ENCODE peak calls at places on chromosomes 1 and 21, in five cellular contexts. T, E, L, W and B are unnamed samples.

GRCh38 chr1:50929376-50929958 is 30.6 kb downstream of the FAF1 start:
- DNase-seq in T (no peak), E (peak; percentile 2), L (peak; percentile 69), W (peak; percentile 61), B (no peak)

GRCh38 chr21:46005481-46005881 is 23.9 kb downstream of the COL6A1 start:
- DNase-seq in E (no peak), T (peak; percentile 35), W (no peak), L (no peak), B (no peak)

GRCh38 chr1:241356519-241357365 is at the start of gene RGS7:
- DNase-seq in W (peak; percentile 44), E (peak; percentile 70), T (peak; percentile 53), L (peak; percentile 55), B (no peak)

GRCh38 chr1:49060766-49061165 is 284.1 kb upstream of the BEND5 start:
- DNase-seq in E (no peak), W (no peak), L (peak; percentile 70), T (no peak), B (no peak)

GRCh38 chr1:109151146-109151545 is 37.2 kb downstream of the ELAPOR1 start:
- DNase-seq in E (peak; percentile 56), W (peak; percentile 64), L (peak; percentile 67), T (no peak), B (no peak)

GRCh38 chr1:163290025-163290610 is 31.6 kb upstream of the NUF2 start:
- DNase-seq in L (peak; percentile 89), W (peak; percentile 78), T (no peak), E (peak; percentile 23), B (peak; percentile 92)

GRCh38 chr1:28578696-28579218 is 13.3 kb upstream of the RAB42 start:
- DNase-seq in T (no peak), W (no peak), E (no peak), L (no peak), B (no peak)

GRCh38 chr1:49183489-49183888 is 406.8 kb upstream of the BEND5 start:
- DNase-seq in E (no peak), W (no peak), L (no peak), T (no peak), B (no peak)

GRCh38 chr1:31764307-31765040 is at the start of gene ADGRB2:
- DNase-seq in T (no peak), E (no peak), W (no peak), L (no peak), B (no peak)

GRCh38 chr1:44594871-44595735 is 79.2 kb downstream of the TMEM53 start:
- DNase-seq in W (peak; percentile 54), L (peak; percentile 62), E (no peak), T (peak; percentile 70), B (no peak)

GRCh38 chr1:94542088-94542671 is 621 bp upstream of the F3 start:
- DNase-seq in L (peak; percentile 34), W (peak; percentile 89), T (no peak), E (peak; percentile 65), B (no peak)

GRCh38 chr21:45001134-45002095 is 61.6 kb downstream of the SLX9 start:
- DNase-seq in W (peak; percentile 48), L (peak; percentile 83), E (peak; percentile 76), T (peak; percentile 77), B (peak; percentile 40)

GRCh38 chr1:201597551-201598230 is 58.8 kb downstream of the NAV1 start:
- DNase-seq in E (no peak), L (no peak), T (peak; percentile 78), W (no peak), B (peak; percentile 100)

GRCh38 chr1:100090471-100090870 is 42.3 kb downstream of the SASS6 start:
- DNase-seq in L (no peak), E (no peak), W (no peak), T (no peak), B (no peak)

GRCh38 chr1:115507916-115508315 is 133.9 kb upstream of the VANGL1 start:
- DNase-seq in L (peak; percentile 66), E (no peak), T (no peak), W (no peak), B (no peak)

GRCh38 chr1:13516606-13517005 is 2.8 kb upstream of the LRRC38 start:
- DNase-seq in T (no peak), L (no peak), E (no peak), W (no peak), B (no peak)

GRCh38 chr1:13513063-13513884 is 529 bp downstream of the LRRC38 start:
- DNase-seq in T (no peak), W (no peak), E (no peak), L (no peak), B (no peak)

GRCh38 chr1:13512472-13512871 is 1.3 kb downstream of the LRRC38 start:
- DNase-seq in L (no peak), W (no peak), T (no peak), E (no peak), B (no peak)

GRCh38 chr1:13517193-13517812 is 3.5 kb upstream of the LRRC38 start:
- DNase-seq in E (no peak), T (no peak), W (peak; percentile 13), L (peak; percentile 12), B (no peak)

DNA sequence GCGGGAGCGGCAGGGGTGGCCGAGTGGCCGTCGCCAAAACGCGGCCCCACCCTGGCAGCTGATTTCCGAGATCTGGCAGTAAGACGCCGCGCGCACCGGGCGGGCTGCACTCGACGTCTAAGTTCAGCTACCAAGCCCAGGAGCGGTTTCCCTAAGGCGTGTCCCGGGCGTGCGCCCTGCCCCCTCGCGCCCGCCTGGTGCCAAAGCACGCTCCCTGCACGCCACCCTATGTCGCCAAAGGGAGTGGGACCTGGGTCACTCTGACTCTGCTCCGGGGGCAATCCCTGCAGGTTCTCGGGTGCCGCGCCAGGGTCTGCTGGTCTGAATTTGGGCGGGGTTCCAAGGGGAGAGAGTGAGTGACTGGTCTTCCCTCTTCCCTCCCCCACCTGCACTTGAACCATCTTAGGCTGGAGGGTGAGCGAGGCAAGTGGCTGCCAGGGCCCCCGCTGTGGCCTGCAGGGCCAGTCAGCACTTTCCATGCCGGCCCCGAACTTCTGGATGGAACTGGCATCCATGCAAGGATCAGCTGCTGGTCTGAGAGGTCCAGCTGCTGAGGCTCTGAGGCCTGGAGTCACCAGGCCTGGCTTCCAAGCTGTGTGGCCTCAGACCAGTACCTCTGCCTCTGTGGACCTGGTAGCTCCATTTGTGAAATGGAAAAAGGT is at the start of gene LRRC38:
- DNase-seq in L (no peak), T (no peak), E (no peak), W (no peak), B (no peak)
- TF ChIP-seq CTCF in L (no peak), T (no peak), E (no peak), W (no peak), B (peak; percentile 35)

DNA sequence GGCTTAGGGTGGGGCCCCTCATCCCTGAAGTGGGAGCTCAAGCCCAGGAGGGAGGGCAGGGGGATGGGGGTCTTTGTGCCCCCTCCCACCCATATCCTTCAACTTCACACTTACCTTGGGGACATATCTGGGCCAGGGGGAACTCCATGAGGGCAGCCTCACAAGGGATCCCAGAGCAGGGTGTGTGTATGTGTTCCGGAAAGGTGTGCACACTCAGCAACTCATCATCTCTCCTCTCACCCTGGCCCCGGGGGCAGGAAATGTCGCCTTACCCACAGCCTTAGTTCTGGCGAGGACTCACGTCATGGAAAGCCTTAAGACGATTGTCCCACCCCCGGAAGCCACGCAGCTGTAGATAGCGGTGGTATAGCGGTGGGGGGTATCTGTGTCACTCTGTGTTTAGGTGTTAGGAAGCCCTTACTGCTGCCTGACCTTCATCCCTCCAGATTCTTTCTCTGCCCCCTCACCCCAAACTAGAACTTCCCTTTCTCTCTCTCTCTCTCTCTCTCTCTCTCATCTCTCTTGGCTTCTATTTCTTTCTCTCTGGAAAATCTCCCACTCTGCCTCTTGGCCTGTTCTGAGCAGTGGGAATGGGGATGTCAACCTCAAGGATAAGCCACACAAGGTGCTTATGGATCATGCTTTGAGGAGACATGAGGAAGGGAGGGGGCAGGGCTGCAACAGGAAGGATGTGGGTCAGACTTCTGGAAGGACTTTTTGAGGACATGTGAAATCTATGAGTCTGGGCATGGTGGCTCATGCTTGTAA is at the start of gene SH2D2A:
- DNase-seq in E (no peak), W (peak; percentile 47), T (no peak), L (peak; percentile 72), B (no peak)
- H3K4me3 ChIP-seq in E (no peak within 1 kb of the TSS), W (no peak within 1 kb of the TSS), T (peak within 1 kb of the TSS; percentile 19), L (no peak within 1 kb of the TSS), B (no peak within 1 kb of the TSS)

GRCh38 chr1:92968138-92969032 is 7.1 kb upstream of the DIPK1A start:
- DNase-seq in W (peak; percentile 10), L (peak; percentile 6), T (no peak), E (no peak), B (no peak)
- TF ChIP-seq CTCF in W (peak; percentile 52), L (peak; percentile 68), T (no peak), E (peak; percentile 64), B (peak; percentile 67)

GRCh38 chr1:54885237-54885679 is 1.7 kb downstream of the DHCR24 start:
- DNase-seq in L (no peak), E (no peak), T (no peak), W (no peak), B (no peak)

GRCh38 chr1:54882483-54882882 is 4.5 kb downstream of the DHCR24 start:
- DNase-seq in E (no peak), L (no peak), W (no peak), T (no peak), B (peak; percentile 87)

GRCh38 chr1:54883349-54884102 is 3.5 kb downstream of the DHCR24 start:
- DNase-seq in L (peak; percentile 69), E (peak; percentile 52), W (peak; percentile 67), T (no peak), B (no peak)

GRCh38 chr1:54884768-54885167 is 2.2 kb downstream of the DHCR24 start:
- DNase-seq in L (no peak), W (no peak), T (no peak), E (no peak), B (no peak)

DNA sequence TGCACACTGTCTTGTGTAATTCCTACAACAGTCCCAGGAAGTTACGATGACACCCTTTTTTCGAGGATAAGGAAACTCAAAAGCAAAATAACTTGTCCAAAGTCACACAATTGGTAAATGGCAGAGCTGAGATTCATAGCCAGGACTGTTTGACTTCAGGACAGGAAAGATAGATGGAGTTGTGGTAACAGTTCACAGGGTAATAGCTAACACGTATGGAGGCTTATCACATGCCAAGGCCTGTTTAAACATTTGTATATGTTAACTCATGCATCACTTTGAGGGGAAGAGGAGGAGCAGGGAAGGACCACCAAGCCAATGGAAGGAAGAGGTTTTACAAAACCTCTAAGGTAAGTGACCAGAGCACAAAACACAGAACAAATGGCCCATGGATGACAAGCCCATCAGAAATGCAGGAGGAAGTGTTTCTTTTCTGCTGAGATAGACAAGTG is 2.8 kb downstream of the DHCR24 start:
- DNase-seq in E (peak; percentile 58), L (no peak), W (peak; percentile 59), T (no peak), B (no peak)
- H3K4me3 ChIP-seq in E (no peak overlapping the region), L (no peak overlapping the region), W (no peak overlapping the region), T (no peak overlapping the region), B (peak overlapping the region; percentile 81)

DNA sequence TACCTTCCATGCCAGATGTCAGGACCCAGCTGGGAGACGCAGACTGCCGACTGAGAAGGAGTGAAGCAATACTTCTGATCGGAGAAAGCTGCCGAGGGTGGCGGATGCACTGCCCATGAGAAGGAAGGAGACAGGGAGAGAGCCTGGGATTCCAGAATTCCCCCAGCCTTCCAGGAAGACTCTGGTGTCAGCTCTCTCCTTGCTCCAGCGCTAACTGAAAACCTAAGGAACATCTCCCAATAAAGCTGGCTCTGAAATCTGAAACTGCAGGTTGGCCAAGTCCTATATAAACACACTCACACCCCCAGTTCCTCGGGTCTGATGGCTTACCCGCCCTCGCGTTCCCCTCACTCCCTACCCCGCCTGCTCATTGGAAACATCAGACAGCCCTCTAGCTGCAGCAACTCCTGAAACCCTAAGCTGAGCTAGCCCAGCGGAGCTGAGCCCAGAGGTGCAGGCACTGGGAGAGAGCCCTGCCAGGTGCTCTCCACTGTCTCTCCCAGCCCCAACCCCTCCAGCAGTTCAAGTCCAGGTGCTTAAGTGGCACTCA is 52.3 kb downstream of the PLEKHA6 start:
- DNase-seq in L (peak; percentile 56), T (no peak), E (peak; percentile 51), W (peak; percentile 81), B (no peak)
- TF ChIP-seq CTCF in L (no peak), T (no peak), E (no peak), W (peak; percentile 25), B (peak; percentile 17)